ENCODE peak calls at places on chromosome 5, in seven cellular contexts. Y, T, U, A, L, E and V are unnamed samples.

GRCh38 chr5:60541980-60542379 is 158.0 kb downstream of the DEPDC1B start:
- DNase-seq in Y (no peak), T (no peak), U (no peak), A (no peak), L (no peak), E (no peak), V (no peak)

GRCh38 chr5:133489632-133490031 is 122.7 kb downstream of the FSTL4 start:
- DNase-seq in Y (no peak), T (no peak), U (no peak), A (no peak), L (no peak), E (peak; percentile 53), V (no peak)

GRCh38 chr5:11012295-11012694 is 251.3 kb upstream of the DAP start:
- DNase-seq in Y (no peak), T (no peak), U (no peak), A (no peak), L (no peak), E (no peak), V (no peak)

GRCh38 chr5:173204185-173204979 is 30.6 kb downstream of the NKX2-5 start:
- DNase-seq in Y (no peak), T (no peak), U (no peak), A (no peak), L (no peak), E (peak; percentile 47), V (no peak)

GRCh38 chr5:178348356-178349146 is 115.9 kb upstream of the PHYKPL start:
- DNase-seq in Y (no peak), T (no peak), U (no peak), A (no peak), L (peak; percentile 34), E (no peak), V (no peak)

GRCh38 chr5:149623473-149623872 is 42.2 kb downstream of the ARHGEF37 start:
- DNase-seq in Y (no peak), T (no peak), U (no peak), A (no peak), L (no peak), E (no peak), V (no peak)

GRCh38 chr5:89457411-89458329 is 574.7 kb upstream of the MEF2C start:
- DNase-seq in Y (no peak), T (no peak), U (no peak), A (no peak), L (peak; percentile 80), E (peak; percentile 80), V (no peak)

GRCh38 chr5:54446169-54446786 is 9.2 kb upstream of the HSPB3 start:
- DNase-seq in Y (no peak), T (no peak), U (no peak), A (no peak), L (no peak), E (no peak), V (no peak)

GRCh38 chr5:107431998-107432397 is 238.7 kb downstream of the EFNA5 start:
- DNase-seq in Y (no peak), T (no peak), U (peak; percentile 10), A (no peak), L (no peak), E (peak; percentile 72), V (no peak)

GRCh38 chr5:53027913-53028312 is 38.8 kb downstream of the ITGA2 start:
- DNase-seq in Y (no peak), T (no peak), U (no peak), A (no peak), L (peak; percentile 46), E (peak; percentile 97), V (no peak)

GRCh38 chr5:108726446-108727091 is 21.1 kb upstream of the FER start:
- DNase-seq in Y (no peak), T (no peak), U (no peak), A (no peak), L (no peak), E (peak; percentile 78), V (no peak)

GRCh38 chr5:99169309-99169708 is 240.5 kb upstream of the CHD1 start:
- DNase-seq in Y (no peak), T (peak; percentile 33), U (no peak), A (no peak), L (no peak), E (peak; percentile 25), V (no peak)

GRCh38 chr5:176774216-176775171 is 35.9 kb upstream of the UNC5A start:
- DNase-seq in Y (peak; percentile 11), T (no peak), U (no peak), A (no peak), L (no peak), E (no peak), V (no peak)

GRCh38 chr5:36230151-36230788 is 11.5 kb downstream of the NADK2 start:
- DNase-seq in Y (no peak), T (peak; percentile 61), U (no peak), A (no peak), L (no peak), E (no peak), V (no peak)

GRCh38 chr5:10400834-10401233 is 40.8 kb upstream of the ROPN1L start:
- DNase-seq in Y (no peak), T (no peak), U (no peak), A (no peak), L (no peak), E (peak; percentile 43), V (no peak)

GRCh38 chr5:32298056-32298420 is 14.7 kb downstream of the MTMR12 start:
- DNase-seq in Y (no peak), T (no peak), U (no peak), A (no peak), L (no peak), E (no peak), V (no peak)

GRCh38 chr5:57889558-57889957 is 406.9 kb upstream of the ACTBL2 start:
- DNase-seq in Y (no peak), T (peak; percentile 15), U (peak; percentile 20), A (no peak), L (no peak), E (peak; percentile 96), V (peak; percentile 21)
- TF ChIP-seq CTCF in Y (no peak), T (no peak), U (peak; percentile 72), A (no peak), L (peak; percentile 43), E (peak; percentile 31), V (no peak)

GRCh38 chr5:14687023-14687665 is 22.6 kb downstream of the OTULIN start:
- DNase-seq in Y (no peak), T (no peak), U (no peak), A (no peak), L (no peak), E (peak; percentile 33), V (no peak)

GRCh38 chr5:14683906-14684455 is 19.5 kb downstream of the OTULIN start:
- DNase-seq in Y (no peak), T (no peak), U (no peak), A (no peak), L (no peak), E (no peak), V (no peak)

GRCh38 chr5:14685757-14686156 is 21.2 kb downstream of the OTULIN start:
- DNase-seq in Y (no peak), T (peak; percentile 63), U (peak; percentile 62), A (no peak), L (no peak), E (peak; percentile 62), V (peak; percentile 20)

GRCh38 chr5:14684757-14685156 is 20.2 kb downstream of the OTULIN start:
- DNase-seq in Y (no peak), T (no peak), U (no peak), A (no peak), L (no peak), E (no peak), V (no peak)

GRCh38 chr5:14686517-14686916 is 22.0 kb downstream of the OTULIN start:
- DNase-seq in Y (no peak), T (no peak), U (no peak), A (no peak), L (no peak), E (peak; percentile 83), V (no peak)
- TF ChIP-seq CTCF in Y (no peak), T (no peak), U (no peak), A (no peak), L (no peak), E (no peak), V (no peak)

GRCh38 chr5:132223861-132224260 is 3.8 kb downstream of the P4HA2 start:
- DNase-seq in Y (no peak), T (no peak), U (no peak), A (no peak), L (no peak), E (no peak), V (no peak)

GRCh38 chr5:132219981-132220380 is 7.7 kb downstream of the P4HA2 start:
- DNase-seq in Y (no peak), T (no peak), U (no peak), A (no peak), L (no peak), E (peak; percentile 36), V (no peak)

GRCh38 chr5:132222649-132223038 is 5.0 kb downstream of the P4HA2 start:
- DNase-seq in Y (no peak), T (no peak), U (no peak), A (no peak), L (no peak), E (no peak), V (no peak)

GRCh38 chr5:132220476-132220875 is 7.2 kb downstream of the P4HA2 start:
- DNase-seq in Y (no peak), T (no peak), U (no peak), A (no peak), L (no peak), E (no peak), V (no peak)

GRCh38 chr5:132221781-132222648 is 5.6 kb downstream of the P4HA2 start:
- DNase-seq in Y (no peak), T (no peak), U (no peak), A (no peak), L (peak; percentile 67), E (peak; percentile 50), V (no peak)
- TF ChIP-seq CTCF in Y (no peak), T (no peak), U (no peak), A (no peak), L (no peak), E (peak; percentile 15), V (no peak)

DNA sequence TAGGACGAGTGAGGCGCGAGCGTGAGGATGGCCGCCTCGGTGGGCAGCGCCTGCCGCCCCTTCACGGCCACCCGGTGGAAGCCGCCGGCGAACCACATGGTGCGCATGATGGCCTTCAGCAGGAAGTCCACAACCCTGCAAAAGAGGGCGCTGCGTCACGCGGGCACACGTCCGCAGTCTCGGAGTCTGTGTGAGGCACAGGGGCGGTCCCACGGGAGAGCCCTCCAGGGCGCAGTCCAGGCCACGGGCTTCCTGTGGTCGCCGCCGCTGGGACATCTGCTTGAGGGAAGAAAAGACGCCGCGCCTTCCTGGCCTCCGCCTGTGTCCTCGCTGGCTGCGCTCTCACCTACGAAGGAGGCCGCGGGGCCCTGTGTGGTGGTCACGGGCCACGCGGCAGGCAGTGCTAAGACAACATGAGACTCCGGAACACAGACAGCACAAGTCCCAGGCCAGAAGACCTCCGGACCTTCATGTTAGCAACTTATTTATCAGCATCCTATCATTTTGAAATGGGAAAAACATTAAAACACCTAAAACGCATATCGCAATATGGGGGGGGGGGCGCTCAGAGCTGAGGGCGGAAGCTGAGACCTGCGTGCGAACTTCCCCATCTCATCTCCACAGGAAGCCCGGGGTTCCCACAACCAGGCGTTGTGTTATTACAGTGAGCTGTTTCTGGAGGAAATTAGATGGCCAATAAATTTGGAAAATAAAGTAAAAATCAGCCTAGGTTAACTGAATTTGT is 28.8 kb downstream of the LPCAT1 start:
- DNase-seq in Y (no peak), T (no peak), U (no peak), A (no peak), L (peak; percentile 75), E (no peak), V (no peak)
- TF ChIP-seq CTCF in Y (no peak), T (no peak), U (no peak), A (no peak), L (no peak), E (no peak), V (no peak)